ENCODE peak calls at places on chromosomes 6 and 20, in six cellular contexts. R is HT-29; Z is activated T-cell treated with anti-CD3 and anti-CD28 coated beads for 1 hour; Q is stimulated activated CD4-positive, alpha-beta T cell treated with anti-CD3 and anti-CD28 coated beads, Interleukin-4, amount 100 ng/mL, for 24 hours; U is KBM-7; T is NCI-H2029 treated with DMSO at 0.1 percent for 48 hours. L is an unnamed sample.

GRCh38 chr6:53547166-53547814 is 2.4 kb upstream of the GCLC start:
- DNase-seq in U (no peak), Q (no peak), R (peak), Z (no peak), T (no peak), L (no peak)

GRCh38 chr6:20483902-20484497 is 50.3 kb upstream of the CDKAL1 start:
- DNase-seq in Q (no peak), Z (no peak), R (no peak), U (no peak), T (no peak), L (no peak)

GRCh38 chr20:36686504-36686903 is 40.5 kb upstream of the SLA2 start:
- DNase-seq in Z (no peak), T (no peak), R (no peak), Q (no peak), U (no peak), L (no peak)

GRCh38 chr20:19692685-19693119 is 65.4 kb upstream of the RIN2 start:
- DNase-seq in Z (peak), Q (peak), T (peak), R (peak), U (peak), L (no peak)

GRCh38 chr6:52724406-52725121 is 38.7 kb downstream of the GSTA2 start:
- DNase-seq in Q (peak), U (peak), Z (peak), R (peak), T (peak), L (no peak)

GRCh38 chr20:16438100-16438499 is 135.1 kb downstream of the KIF16B start:
- DNase-seq in U (no peak), Q (no peak), Z (no peak), R (no peak), T (no peak), L (no peak)

GRCh38 chr20:50146732-50147662 is 6.5 kb downstream of the PEDS1 start:
- DNase-seq in U (peak), R (peak), Z (peak), T (peak), Q (peak), L (no peak)

GRCh38 chr6:43916924-43917877 is 147.2 kb downstream of the VEGFA start:
- DNase-seq in Q (no peak), R (peak), Z (no peak), U (no peak), T (peak), L (no peak)

GRCh38 chr20:23143986-23144695 is 58.0 kb upstream of the CD93 start:
- DNase-seq in Z (no peak), Q (no peak), U (no peak), R (no peak), T (no peak), L (no peak)

GRCh38 chr20:63089051-63089907 is 82.5 kb upstream of the BHLHE23 start:
- DNase-seq in T (no peak), U (no peak), Z (no peak), R (no peak), Q (no peak), L (no peak)

GRCh38 chr6:37306624-37307222 is 47.1 kb upstream of the RNF8 start:
- DNase-seq in Z (no peak), R (no peak), Q (no peak), U (no peak), T (no peak), L (peak)

GRCh38 chr20:49297605-49298530 is 20.0 kb upstream of the ZNFX1 start:
- DNase-seq in T (no peak), R (no peak), Q (no peak), U (no peak), Z (no peak), L (no peak)

GRCh38 chr6:136491251-136491650 is 59.0 kb downstream of the MAP7 start:
- DNase-seq in Z (no peak), Q (no peak), U (no peak), T (no peak), R (no peak), L (no peak)

GRCh38 chr6:148548065-148548748 is 198.6 kb upstream of the UST start:
- DNase-seq in T (no peak), Q (no peak), R (no peak), Z (no peak), U (no peak), L (peak)

GRCh38 chr20:47493954-47494293 is 7.8 kb upstream of the NCOA3 start:
- DNase-seq in Z (no peak), R (peak), U (no peak), T (peak), Q (no peak), L (no peak)

GRCh38 chr20:4451487-4451886 is 270.2 kb upstream of the PRND start:
- DNase-seq in R (no peak), Z (no peak), U (no peak), Q (no peak), T (no peak), L (peak)